ENCODE peak calls at places on chromosome X, in six cellular contexts. H is uterus; M is fibroblast of villous mesenchyme; A is H7; E is activated CD4-positive, alpha-beta T cell treated with anti-CD3 and anti-CD28 coated beads, Interleukin-2, amount 50 U/mL, for 24 hours; F is AG08396. S is an unnamed sample.

GRCh38 chrX:17373337-17373736 is 1.7 kb upstream of the NHS start:
- DNase-seq in M (no peak), F (no peak), H (no peak), E (no peak), A (no peak), S (no peak)

GRCh38 chrX:138845791-138846190 is 134.3 kb upstream of the FGF13 start:
- DNase-seq in M (no peak), E (no peak), F (no peak), A (no peak), H (no peak), S (no peak)

GRCh38 chrX:103215768-103216085 is 819 bp downstream of the BEX4 start:
- DNase-seq in E (no peak), A (peak), M (no peak), F (no peak), H (no peak), S (peak)

GRCh38 chrX:48854898-48855297 is 19.5 kb upstream of the PCSK1N start:
- DNase-seq in M (peak), E (no peak), A (no peak), H (no peak), F (no peak), S (no peak)

GRCh38 chrX:13360146-13360545 is 40.3 kb upstream of the ATXN3L start:
- DNase-seq in E (no peak), H (no peak), F (no peak), M (no peak), A (no peak), S (peak)

GRCh38 chrX:34877451-34877850 is 65.1 kb upstream of the FAM47B start:
- DNase-seq in H (no peak), F (no peak), A (no peak), E (no peak), M (no peak), S (no peak)

GRCh38 chrX:15751160-15751819 is 13.2 kb downstream of the CA5B start:
- DNase-seq in M (peak), H (no peak), F (peak), E (no peak), A (no peak), S (no peak)

GRCh38 chrX:135893294-135893817 is at the start of the genes CT45A10 and SAGE1:
- DNase-seq in A (peak), E (no peak), H (no peak), F (no peak), M (no peak), S (no peak)

GRCh38 chrX:99703467-99703866 is 706.6 kb downstream of the PCDH19 start:
- DNase-seq in A (no peak), H (no peak), M (no peak), E (no peak), F (no peak), S (no peak)

GRCh38 chrX:152861826-152862225 is 31.0 kb downstream of the NSDHL start:
- DNase-seq in E (no peak), H (no peak), F (no peak), M (no peak), A (no peak), S (no peak)

GRCh38 chrX:67346225-67346624 is 197.6 kb upstream of the AR start:
- DNase-seq in M (no peak), F (no peak), E (no peak), H (no peak), A (no peak), S (no peak)

GRCh38 chrX:113400193-113400704 is 559.6 kb upstream of the AMOT start:
- DNase-seq in H (no peak), A (peak), M (peak), F (no peak), E (no peak), S (no peak)

GRCh38 chrX:65488496-65488895 is 46.1 kb downstream of the LAS1L start:
- DNase-seq in M (peak), H (no peak), A (no peak), E (no peak), F (no peak), S (no peak)

GRCh38 chrX:70508296-70508911 is 63.8 kb downstream of the DLG3 start:
- DNase-seq in A (peak), H (no peak), F (no peak), E (no peak), M (no peak), S (peak)

GRCh38 chrX:103792916-103793540 is 16.4 kb downstream of the PLP1 start:
- DNase-seq in E (no peak), M (peak), F (no peak), H (no peak), A (no peak), S (no peak)

GRCh38 chrX:134821370-134821769 is 163.1 kb upstream of the PLAC1 start:
- DNase-seq in A (no peak), F (peak), M (peak), E (no peak), H (no peak), S (no peak)

GRCh38 chrX:153926863-153927685 is 1.0 kb upstream of the ARHGAP4 start:
- DNase-seq in H (no peak), E (no peak), M (peak), A (no peak), F (no peak), S (peak)

GRCh38 chrX:18596096-18596495 is 75.8 kb downstream of the RS1 start:
- DNase-seq in H (no peak), E (no peak), M (no peak), A (no peak), F (no peak), S (no peak)

GRCh38 chrX:154313147-154313546 is 17.6 kb downstream of the TKTL1 start:
- DNase-seq in H (no peak), F (no peak), A (no peak), E (no peak), M (no peak), S (no peak)

GRCh38 chrX:100677616-100678181 is 33.7 kb downstream of the SRPX2 start:
- DNase-seq in A (no peak), F (no peak), M (no peak), E (no peak), H (no peak), S (no peak)

GRCh38 chrX:110412971-110413726 is 54.5 kb downstream of the RTL9 start:
- DNase-seq in A (peak), H (peak), E (peak), M (peak), F (peak), S (peak)

GRCh38 chrX:141975839-141976238 is 72.1 kb downstream of the MAGEC1 start:
- DNase-seq in E (no peak), H (no peak), A (no peak), M (no peak), F (no peak), S (no peak)

GRCh38 chrX:43559643-43560042 is 96.5 kb upstream of the MAOA start:
- DNase-seq in H (peak), A (peak), M (peak), E (no peak), F (peak), S (no peak)

GRCh38 chrX:11558972-11559371 is 106.7 kb downstream of the ARHGAP6 start:
- DNase-seq in F (no peak), A (peak), H (no peak), M (no peak), E (peak), S (no peak)

S was measured in NCI-H345.